ENCODE peak calls at places on chromosomes 3 and 15, in seven cellular contexts. V, A, P, Z, Q, T and M are unnamed samples.

GRCh38 chr3:112687621-112688020 is 46.7 kb upstream of the CCDC80 start:
- DNase-seq in V (no peak), A (no peak), P (no peak), Z (no peak), Q (no peak), T (no peak), M (peak; percentile 21)

GRCh38 chr15:65827065-65827464 is 35.0 kb upstream of the DENND4A start:
- DNase-seq in V (no peak), A (no peak), P (no peak), Z (peak; percentile 14), Q (no peak), T (peak; percentile 23), M (no peak)

GRCh38 chr15:78914027-78914764 is 30.6 kb downstream of the CTSH start:
- DNase-seq in V (no peak), A (no peak), P (no peak), Z (no peak), Q (peak; percentile 46), T (no peak), M (peak; percentile 59)

GRCh38 chr15:92578096-92578835 is 77.3 kb downstream of the FAM174B start:
- DNase-seq in V (no peak), A (no peak), P (no peak), Z (no peak), Q (no peak), T (no peak), M (no peak)

GRCh38 chr15:51750942-51751686 is at the start of gene TMOD2:
- DNase-seq in V (peak; percentile 53), A (peak; percentile 64), P (no peak), Z (peak; percentile 19), Q (peak; percentile 59), T (no peak), M (no peak)

GRCh38 chr3:36444909-36445308 is 64.6 kb downstream of the STAC start:
- DNase-seq in V (no peak), A (no peak), P (peak; percentile 69), Z (no peak), Q (no peak), T (no peak), M (no peak)

GRCh38 chr3:150697646-150698045 is 6.1 kb downstream of the ERICH6 start:
- DNase-seq in V (no peak), A (no peak), P (no peak), Z (no peak), Q (no peak), T (no peak), M (peak; percentile 80)

GRCh38 chr3:63955830-63956545 is 43.8 kb upstream of the SCAANT1 start:
- DNase-seq in V (no peak), A (no peak), P (no peak), Z (no peak), Q (no peak), T (no peak), M (no peak)

GRCh38 chr3:15261274-15261673 is 55.2 kb downstream of the CAPN7 start:
- DNase-seq in V (no peak), A (no peak), P (no peak), Z (no peak), Q (no peak), T (no peak), M (no peak)

GRCh38 chr3:191340976-191341375 is 10.7 kb upstream of the UTS2B start:
- DNase-seq in V (no peak), A (no peak), P (no peak), Z (no peak), Q (no peak), T (no peak), M (no peak)

GRCh38 chr15:68113751-68114150 is 59.6 kb downstream of the PIAS1 start:
- DNase-seq in V (no peak), A (no peak), P (no peak), Z (no peak), Q (no peak), T (no peak), M (no peak)